ENCODE peak calls at places on chromosomes 16 and 17, in eight cellular contexts. U, G, B, C, A, R, K and M are unnamed samples.

GRCh38 chr16:13435873-13436474 is 484.0 kb upstream of the ERCC4 start:
- DNase-seq in K (no peak), C (no peak), U (no peak), R (no peak), B (no peak), G (no peak), A (no peak), M (no peak)

GRCh38 chr16:19396555-19397011 is 21.1 kb upstream of the TMC5 start:
- DNase-seq in U (no peak), G (no peak), B (no peak), A (no peak), R (no peak), C (no peak), K (no peak), M (no peak)

GRCh38 chr17:44272321-44272951 is 4.5 kb upstream of the SLC4A1 start:
- DNase-seq in A (no peak), B (no peak), U (no peak), G (no peak), R (no peak), K (no peak), C (no peak), M (no peak)

GRCh38 chr17:17375826-17376225 is 72.7 kb downstream of the NT5M start:
- DNase-seq in R (no peak), G (no peak), B (no peak), A (no peak), U (no peak), K (no peak), C (no peak), M (no peak)

GRCh38 chr17:74859439-74860228 is at the start of gene GRIN2C:
- DNase-seq in U (no peak), A (no peak), R (no peak), G (no peak), K (no peak), C (no peak), B (no peak), M (no peak)

GRCh38 chr17:19307521-19307920 is 55.0 kb downstream of the B9D1 start:
- DNase-seq in B (no peak), A (no peak), K (no peak), G (no peak), C (no peak), U (peak), R (no peak), M (no peak)

GRCh38 chr17:1769826-1770477 is 8.1 kb downstream of the SERPINF1 start:
- DNase-seq in B (no peak), G (no peak), C (peak), A (no peak), U (no peak), R (no peak), K (no peak), M (no peak)

GRCh38 chr17:71631483-71631882 is 489.3 kb upstream of the SOX9 start:
- DNase-seq in B (peak), G (no peak), K (no peak), C (no peak), A (no peak), U (no peak), R (no peak), M (no peak)

GRCh38 chr16:10180771-10181163 is 1.5 kb downstream of the GRIN2A start:
- DNase-seq in C (peak), R (no peak), G (no peak), B (no peak), U (no peak), K (no peak), A (peak), M (no peak)

GRCh38 chr16:89557936-89558490 is 2.5 kb upstream of the RPL13 start:
- DNase-seq in C (no peak), B (no peak), G (no peak), A (no peak), U (no peak), R (no peak), K (no peak), M (no peak)

GRCh38 chr17:77457572-77458201 is 316.9 kb downstream of the SEC14L1 start:
- DNase-seq in K (no peak), B (no peak), U (no peak), A (no peak), C (no peak), G (no peak), R (no peak), M (no peak)

GRCh38 chr17:3026856-3027751 is 36.3 kb downstream of the OR1D5 start:
- DNase-seq in B (no peak), K (no peak), G (no peak), A (no peak), R (no peak), U (no peak), C (no peak), M (no peak)

GRCh38 chr16:11095935-11096334 is 151.6 kb downstream of the CLEC16A start:
- DNase-seq in A (no peak), G (no peak), K (no peak), R (no peak), C (no peak), B (no peak), U (peak), M (no peak)

GRCh38 chr17:48127371-48128051 is 19.9 kb downstream of the SNX11 start:
- DNase-seq in C (peak), G (no peak), A (no peak), U (no peak), R (no peak), B (peak), K (no peak), M (peak)

GRCh38 chr17:4090898-4091297 is 51.9 kb downstream of the ZZEF1 start:
- DNase-seq in C (no peak), A (no peak), B (no peak), R (no peak), U (no peak), K (no peak), G (no peak), M (no peak)

GRCh38 chr16:66250686-66251405 is 115.6 kb upstream of the CDH5 start:
- DNase-seq in K (peak), U (peak), C (no peak), R (peak), G (no peak), A (peak), B (no peak), M (no peak)

GRCh38 chr16:84813141-84813933 is 6.4 kb upstream of the CRISPLD2 start:
- DNase-seq in G (no peak), R (no peak), U (no peak), C (no peak), B (no peak), A (no peak), K (no peak), M (no peak)

GRCh38 chr17:31581491-31581890 is 190.0 kb downstream of the RAB11FIP4 start:
- DNase-seq in K (no peak), C (no peak), A (no peak), B (no peak), U (no peak), G (no peak), R (peak), M (no peak)

GRCh38 chr16:88317619-88317977 is 65.2 kb upstream of the ZNF469 start:
- DNase-seq in U (no peak), C (no peak), G (no peak), B (no peak), K (no peak), R (no peak), A (peak), M (no peak)

GRCh38 chr17:1907818-1908698 is 78.3 kb downstream of the RPA1 start:
- DNase-seq in R (no peak), G (no peak), U (no peak), K (no peak), A (no peak), B (no peak), C (no peak), M (no peak)

GRCh38 chr17:35730400-35731005 is 936 bp upstream of the RASL10B start:
- DNase-seq in R (no peak), A (no peak), C (no peak), U (no peak), B (no peak), K (no peak), G (no peak), M (no peak)

GRCh38 chr17:59838196-59838911 is 54.4 kb downstream of the TUBD1 start:
- DNase-seq in C (no peak), A (no peak), K (no peak), R (peak), U (peak), B (no peak), G (no peak), M (no peak)

GRCh38 chr17:81865733-81866439 is 5.3 kb downstream of the ARHGDIA start:
- DNase-seq in R (no peak), G (no peak), C (no peak), U (no peak), K (no peak), A (no peak), B (no peak), M (no peak)

GRCh38 chr16:4891097-4891885 is 44.0 kb downstream of the UBN1 start:
- DNase-seq in R (no peak), U (no peak), B (no peak), A (no peak), G (no peak), C (no peak), K (no peak), M (no peak)

GRCh38 chr17:61904094-61904710 is 23.6 kb downstream of the INTS2 start:
- DNase-seq in B (no peak), K (no peak), C (no peak), U (no peak), R (no peak), G (no peak), A (no peak), M (no peak)

GRCh38 chr16:87644596-87644995 is 42.3 kb downstream of the JPH3 start:
- DNase-seq in B (no peak), G (no peak), A (no peak), R (no peak), C (no peak), K (no peak), U (no peak), M (no peak)

GRCh38 chr16:21208429-21208828 is 2.9 kb downstream of the ZP2 start:
- DNase-seq in R (no peak), B (no peak), A (no peak), U (no peak), G (no peak), C (no peak), K (no peak), M (no peak)

GRCh38 chr16:28880589-28880915 is 2.3 kb downstream of the ATP2A1 start:
- DNase-seq in G (no peak), A (no peak), K (no peak), C (no peak), B (no peak), R (no peak), U (no peak), M (no peak)

GRCh38 chr17:62892870-62893338 is 73.1 kb upstream of the TANC2 start:
- DNase-seq in R (no peak), A (no peak), K (no peak), U (peak), G (peak), B (no peak), C (peak), M (peak)

GRCh38 chr16:31362476-31363405 is 7.8 kb downstream of the ITGAX start:
- DNase-seq in G (no peak), A (no peak), K (no peak), U (no peak), B (no peak), C (no peak), R (no peak), M (no peak)

GRCh38 chr17:78241277-78242023 is 10.0 kb downstream of the TMEM235 start:
- DNase-seq in G (peak), B (peak), U (no peak), C (peak), R (no peak), A (no peak), K (no peak), M (peak)

GRCh38 chr16:12260647-12261262 is 284.2 kb downstream of the SNX29 start:
- DNase-seq in U (no peak), K (no peak), C (peak), R (peak), A (no peak), G (no peak), B (peak), M (no peak)

GRCh38 chr16:80936410-80936809 is 70.3 kb downstream of the CMC2 start:
- DNase-seq in B (no peak), U (no peak), G (no peak), A (no peak), R (no peak), C (no peak), K (no peak), M (no peak)

GRCh38 chr17:77446959-77447634 is 306.3 kb downstream of the SEC14L1 start:
- DNase-seq in K (no peak), R (no peak), G (no peak), U (no peak), C (no peak), B (no peak), A (peak), M (no peak)

GRCh38 chr17:20156196-20157077 is 147.3 kb downstream of the SPECC1 start:
- DNase-seq in A (peak), K (no peak), R (peak), C (peak), U (no peak), B (peak), G (peak), M (peak)

GRCh38 chr17:27504188-27504995 is 48.1 kb downstream of the KSR1 start:
- DNase-seq in K (no peak), A (no peak), C (no peak), B (no peak), U (no peak), G (no peak), R (no peak), M (no peak)

GRCh38 chr16:70688266-70688742 is 2.5 kb upstream of the MTSS2 start:
- DNase-seq in A (peak), U (peak), C (no peak), B (no peak), R (peak), K (peak), G (no peak), M (no peak)

GRCh38 chr16:80125677-80126076 is 415.1 kb upstream of the DYNLRB2 start:
- DNase-seq in R (peak), U (peak), K (no peak), G (peak), B (no peak), A (no peak), C (no peak), M (no peak)

GRCh38 chr16:13453938-13454553 is 465.9 kb upstream of the ERCC4 start:
- DNase-seq in U (no peak), R (no peak), K (no peak), G (no peak), A (no peak), C (peak), B (peak), M (no peak)

GRCh38 chr17:72726936-72727335 is 365.6 kb downstream of the SLC39A11 start:
- DNase-seq in G (no peak), K (no peak), U (no peak), R (no peak), A (no peak), C (no peak), B (no peak), M (no peak)
- TF ChIP-seq POLR2A in G (no peak), K (no peak), U (no peak), R (no peak), A (no peak), C (no peak), B (no peak), M (no peak)

GRCh38 chr17:39751637-39752036 is 13.9 kb downstream of the GRB7 start:
- DNase-seq in G (no peak), A (no peak), C (no peak), K (no peak), B (no peak), U (peak), R (peak), M (no peak)

GRCh38 chr17:39752241-39752831 is 14.6 kb downstream of the GRB7 start:
- DNase-seq in K (no peak), A (no peak), C (no peak), B (no peak), G (no peak), R (peak), U (peak), M (no peak)

GRCh38 chr17:39754958-39755549 is 17.3 kb downstream of the GRB7 start:
- DNase-seq in G (no peak), B (no peak), U (peak), C (no peak), K (no peak), A (no peak), R (peak), M (no peak)

GRCh38 chr17:39754161-39754957 is 16.6 kb downstream of the GRB7 start:
- DNase-seq in G (peak), A (peak), U (peak), B (peak), K (peak), C (peak), R (peak), M (peak)

DNA sequence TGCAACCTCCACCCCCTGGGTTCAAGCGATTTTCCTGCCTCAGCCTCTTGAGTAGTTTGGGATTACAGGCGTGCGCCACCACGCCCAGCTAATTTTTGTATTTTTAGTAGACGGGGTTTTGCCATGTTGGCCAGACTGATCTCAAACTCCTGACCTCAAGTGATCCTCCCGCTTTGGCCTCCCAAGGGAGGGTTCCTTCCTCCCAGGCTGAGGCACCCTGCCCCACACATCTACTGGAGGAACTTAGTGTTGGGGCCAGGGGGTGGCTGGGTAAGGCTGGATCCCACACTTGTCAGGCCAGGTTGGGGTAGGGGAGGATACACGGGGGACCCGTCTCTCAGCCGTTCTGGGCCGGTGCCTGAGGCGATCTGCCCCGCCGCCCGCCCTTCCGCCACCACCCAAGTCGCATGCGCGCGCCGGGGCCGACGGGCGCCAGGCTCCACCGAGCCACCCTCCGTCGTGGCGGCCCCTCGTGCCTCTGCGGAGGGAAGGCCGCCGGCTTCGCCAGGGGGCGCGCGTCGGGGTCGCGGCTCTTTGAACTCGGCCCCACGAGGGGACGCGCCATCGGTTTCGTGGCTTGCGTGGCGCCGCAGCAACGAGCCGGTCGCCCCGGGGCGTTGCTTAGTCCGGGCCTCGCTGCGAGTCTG is 15.9 kb downstream of the GRB7 start:
- DNase-seq in B (no peak), K (no peak), A (no peak), C (no peak), U (peak), G (no peak), R (peak), M (no peak)
- TF ChIP-seq POLR2A in B (no peak), K (no peak), A (peak), C (peak), U (no peak), G (no peak), R (no peak), M (peak)

GRCh38 chr17:50935201-50936124 is 69.3 kb upstream of the TOB1 start:
- DNase-seq in G (peak), K (peak), C (peak), R (no peak), U (peak), A (no peak), B (no peak), M (peak)
- TF ChIP-seq POLR2A in G (peak), K (peak), C (no peak), R (no peak), U (no peak), A (no peak), B (no peak), M (no peak)

GRCh38 chr16:525520-526180 is 1.9 kb upstream of the CAPN15 start:
- DNase-seq in G (peak), C (peak), R (peak), A (no peak), U (no peak), B (peak), K (no peak), M (peak)
- TF ChIP-seq POLR2A in G (peak), C (no peak), R (no peak), A (no peak), U (no peak), B (no peak), K (no peak), M (no peak)

GRCh38 chr17:29589524-29590260 is at the start of gene GIT1:
- DNase-seq in B (peak), C (peak), A (peak), G (peak), K (peak), U (peak), R (peak), M (peak)

GRCh38 chr17:29588017-29588557 is 1.4 kb downstream of the GIT1 start:
- DNase-seq in B (no peak), R (peak), K (no peak), U (no peak), G (no peak), A (no peak), C (no peak), M (no peak)

GRCh38 chr17:29590261-29590978 is 972 bp upstream of the GIT1 start:
- DNase-seq in A (peak), C (peak), B (peak), R (peak), K (no peak), U (peak), G (peak), M (peak)

GRCh38 chr17:29587591-29587990 is 1.9 kb downstream of the GIT1 start:
- DNase-seq in R (peak), A (no peak), C (no peak), K (no peak), G (no peak), U (no peak), B (no peak), M (no peak)

DNA sequence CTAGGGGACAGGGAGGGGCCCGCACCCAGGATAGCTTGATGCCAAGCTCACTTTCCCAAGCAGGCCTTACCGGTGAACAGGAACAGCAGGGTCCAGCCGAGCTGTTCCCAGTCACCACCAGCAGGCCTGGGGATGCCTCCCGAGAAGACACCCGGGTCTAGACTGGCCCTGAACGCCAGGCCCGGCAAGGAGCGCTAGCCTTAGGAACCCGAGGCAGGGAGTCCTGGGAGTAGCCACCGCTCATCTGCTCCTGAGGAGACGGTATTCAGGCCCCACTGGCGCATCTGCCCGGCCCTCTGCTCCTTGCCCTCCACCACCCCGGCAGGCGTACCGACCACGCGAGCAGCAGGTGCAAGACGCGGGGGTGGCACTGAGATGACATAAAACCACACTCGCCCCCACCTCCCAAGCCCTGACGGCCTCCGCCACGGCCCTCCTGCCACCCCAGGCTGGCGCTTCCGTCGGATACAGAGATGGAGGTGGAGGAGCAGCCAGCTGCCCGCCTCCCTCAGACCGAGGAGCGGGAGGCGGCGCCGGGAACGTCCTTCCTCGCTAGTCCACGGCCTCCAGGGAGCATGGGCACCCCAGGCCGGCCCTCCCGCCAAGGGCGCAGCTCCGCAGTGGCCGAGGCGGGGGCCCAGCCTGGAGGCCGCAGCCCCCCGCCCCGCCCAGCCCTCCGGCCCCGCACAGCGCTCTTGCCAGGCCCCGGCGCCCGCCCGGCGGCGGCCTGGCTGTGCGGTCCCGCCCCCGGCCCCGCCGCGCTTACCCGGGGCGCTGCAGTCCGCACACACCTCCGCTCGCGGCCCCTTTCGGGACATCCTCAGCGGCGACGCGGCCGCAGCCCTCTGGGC is 662 bp downstream of the GIT1 start:
- DNase-seq in C (peak), U (no peak), B (no peak), R (peak), A (peak), K (no peak), G (no peak), M (peak)
- TF ChIP-seq POLR2A in C (no peak), U (no peak), B (no peak), R (no peak), A (no peak), K (no peak), G (no peak), M (no peak)